ENCODE peak calls at places on chromosomes 7 and 10, in five cellular contexts. R is Right ventricle myocardium superior, J is hippocampal formation, U is occipital lobe, L is neural crest cell. E is an unnamed sample.

GRCh38 chr7:85554294-85554877 is 367.5 kb upstream of the SEMA3D start:
- DNase-seq in R (no peak), J (peak; percentile 73), U (no peak), L (peak; percentile 2), E (no peak)

GRCh38 chr7:100430450-100431285 is 1.0 kb downstream of the MEPCE start:
- DNase-seq in R (peak; percentile 52), J (no peak), U (no peak), L (no peak), E (peak; percentile 86)

GRCh38 chr7:82616059-82616723 is 172.6 kb upstream of the CACNA2D1 start:
- DNase-seq in R (no peak), J (no peak), U (no peak), L (no peak), E (no peak)

GRCh38 chr10:53491774-53492173 is 719.2 kb upstream of the MBL2 start:
- DNase-seq in R (no peak), J (no peak), U (no peak), L (no peak), E (no peak)

GRCh38 chr10:90407116-90407515 is 450.7 kb downstream of the HTR7 start:
- DNase-seq in R (no peak), J (no peak), U (no peak), L (no peak), E (no peak)

GRCh38 chr7:150610193-150610592 is 22.0 kb downstream of the GIMAP6 start:
- DNase-seq in R (no peak), J (no peak), U (no peak), L (no peak), E (no peak)

GRCh38 chr7:157771689-157772088 is 434.9 kb downstream of the DNAJB6 start:
- DNase-seq in R (no peak), J (no peak), U (no peak), L (no peak), E (no peak)

GRCh38 chr10:45441239-45441638 is 67.2 kb downstream of the ALOX5 start:
- DNase-seq in R (no peak), J (no peak), U (no peak), L (no peak), E (no peak)

GRCh38 chr10:27513451-27514191 is 9.5 kb downstream of the RAB18 start:
- DNase-seq in R (no peak), J (no peak), U (no peak), L (no peak), E (no peak)

GRCh38 chr7:139745330-139746143 is 32.3 kb downstream of the HIPK2 start:
- DNase-seq in R (no peak), J (no peak), U (no peak), L (no peak), E (peak; percentile 87)

GRCh38 chr7:130274983-130275649 is 8.5 kb downstream of the CPA2 start:
- DNase-seq in R (no peak), J (no peak), U (no peak), L (peak; percentile 16), E (no peak)

GRCh38 chr7:151696738-151697514 is 177.2 kb upstream of the RHEB start:
- DNase-seq in R (peak; percentile 54), J (no peak), U (no peak), L (no peak), E (peak; percentile 69)

GRCh38 chr7:70523626-70524351 is 608.2 kb upstream of the GALNT17 start:
- DNase-seq in R (no peak), J (no peak), U (no peak), L (no peak), E (no peak)

GRCh38 chr7:51255536-51256243 is 60.9 kb downstream of the COBL start:
- DNase-seq in R (no peak), J (no peak), U (no peak), L (peak; percentile 8), E (no peak)

GRCh38 chr7:2525931-2526630 is 6.5 kb downstream of the LFNG start:
- DNase-seq in R (no peak), J (no peak), U (no peak), L (no peak), E (peak; percentile 68)

GRCh38 chr7:114082934-114083647 is 164.3 kb upstream of the PPP1R3A start:
- DNase-seq in R (peak; percentile 49), J (no peak), U (no peak), L (peak; percentile 59), E (peak; percentile 71)

GRCh38 chr7:27312820-27313219 is 70.2 kb downstream of the EVX1 start:
- DNase-seq in R (no peak), J (no peak), U (no peak), L (no peak), E (no peak)

GRCh38 chr7:135077642-135078041 is 70.2 kb upstream of the TMEM140 start:
- DNase-seq in R (no peak), J (no peak), U (no peak), L (no peak), E (no peak)

GRCh38 chr10:47260505-47261111 is 39.4 kb upstream of the GDF10 start:
- DNase-seq in R (no peak), J (no peak), U (no peak), L (no peak), E (no peak)

GRCh38 chr7:129257168-129257567 is 32.3 kb downstream of the AHCYL2 start:
- DNase-seq in R (no peak), J (no peak), U (no peak), L (no peak), E (no peak)

GRCh38 chr7:47269466-47269836 is 312.5 kb downstream of the TNS3 start:
- DNase-seq in R (no peak), J (no peak), U (no peak), L (no peak), E (no peak)

GRCh38 chr7:151237244-151238189 is 5.2 kb downstream of the CHPF2 start:
- DNase-seq in R (no peak), J (no peak), U (no peak), L (no peak), E (peak; percentile 72)

GRCh38 chr7:71255537-71256178 is 123.7 kb downstream of the GALNT17 start:
- DNase-seq in R (no peak), J (no peak), U (no peak), L (no peak), E (no peak)

GRCh38 chr10:74743401-74743800 is 83.0 kb upstream of the KAT6B start:
- DNase-seq in R (no peak), J (no peak), U (no peak), L (no peak), E (no peak)

GRCh38 chr10:88810196-88810961 is 7.8 kb downstream of the LIPM start:
- DNase-seq in R (no peak), J (peak; percentile 36), U (no peak), L (no peak), E (no peak)

GRCh38 chr7:4837041-4837813 is 24.6 kb downstream of the PAPOLB start:
- DNase-seq in R (peak; percentile 31), J (no peak), U (no peak), L (no peak), E (no peak)

GRCh38 chr10:78177013-78177370 is 143.3 kb downstream of the RPS24 start:
- DNase-seq in R (no peak), J (peak; percentile 76), U (peak; percentile 87), L (peak; percentile 48), E (no peak)

GRCh38 chr7:25382869-25383268 is 154.6 kb upstream of the NPVF start:
- DNase-seq in R (no peak), J (no peak), U (no peak), L (no peak), E (no peak)

E was measured in kidney.